ENCODE peak calls at places on chromosomes 2 and 18, in ten cellular contexts. H is retina; U is activated naive CD4-positive, alpha-beta T cell; E is CD8-positive, alpha-beta memory T cell; L is HT1080; O is RPMI8226; C is cardiac fibroblast; X is stimulated activated CD8-positive, alpha-beta memory T cell treated with anti-CD3 and anti-CD28 coated beads, Interleukin-15, amount 100 ng/mL, for 4 hours; V is heart right ventricle; I is mesendoderm. S is an unnamed sample.

GRCh38 chr2:26652361-26653041 is 11.3 kb upstream of the CIB4 start:
- DNase-seq in U (no peak), E (no peak), L (no peak), V (no peak), X (no peak), I (no peak), H (no peak), C (peak), O (no peak), S (no peak)

GRCh38 chr18:73683618-73684238 is 463.9 kb downstream of the FBXO15 start:
- DNase-seq in H (no peak), V (no peak), O (no peak), E (no peak), I (no peak), U (no peak), C (peak), L (no peak), X (no peak), S (no peak)

GRCh38 chr2:117737846-117738245 is 76.6 kb upstream of the DDX18 start:
- DNase-seq in L (no peak), U (no peak), E (no peak), C (no peak), I (no peak), V (no peak), X (no peak), O (no peak), H (no peak), S (no peak)

GRCh38 chr2:75077909-75078308 is 119.5 kb downstream of the POLE4 start:
- DNase-seq in I (no peak), H (no peak), L (no peak), E (no peak), V (no peak), O (no peak), X (no peak), U (no peak), C (no peak), S (no peak)

GRCh38 chr2:161995553-161996016 is 78.4 kb downstream of the DPP4 start:
- DNase-seq in C (no peak), U (no peak), L (no peak), E (no peak), X (no peak), O (no peak), V (no peak), H (no peak), I (no peak), S (peak)

GRCh38 chr2:19772981-19773380 is 128.8 kb downstream of the TTC32 start:
- DNase-seq in I (no peak), C (no peak), H (no peak), V (no peak), U (no peak), X (no peak), O (no peak), L (no peak), E (no peak), S (no peak)

GRCh38 chr2:145380436-145381017 is 860.6 kb upstream of the ZEB2 start:
- DNase-seq in O (no peak), L (peak), I (no peak), U (no peak), C (peak), E (no peak), V (no peak), H (no peak), X (no peak), S (no peak)

GRCh38 chr2:37415128-37415817 is 70.8 kb downstream of the QPCT start:
- DNase-seq in I (peak), E (no peak), L (peak), O (no peak), U (no peak), H (peak), V (no peak), X (no peak), C (peak), S (no peak)

GRCh38 chr2:178949584-178949983 is 100.4 kb downstream of the CCDC141 start:
- DNase-seq in H (no peak), E (no peak), C (no peak), O (peak), U (no peak), X (no peak), I (no peak), L (no peak), V (no peak), S (no peak)

GRCh38 chr2:118657451-118657850 is 190.0 kb downstream of the EN1 start:
- DNase-seq in V (no peak), C (peak), X (no peak), O (no peak), U (no peak), L (no peak), H (no peak), E (no peak), I (no peak), S (no peak)

GRCh38 chr2:217809736-217810135 is 193.1 kb downstream of the TNS1 start:
- DNase-seq in I (no peak), X (no peak), L (no peak), E (no peak), U (no peak), V (no peak), C (no peak), H (no peak), O (no peak), S (no peak)

GRCh38 chr2:232699110-232699509 is 2.0 kb downstream of the GIGYF2 start:
- DNase-seq in E (no peak), O (no peak), V (no peak), I (peak), U (no peak), C (no peak), X (no peak), L (no peak), H (no peak), S (no peak)

GRCh38 chr18:22975508-22975907 is 42.4 kb downstream of the RBBP8 start:
- DNase-seq in C (no peak), L (no peak), O (no peak), I (no peak), U (no peak), X (no peak), V (no peak), E (no peak), H (no peak), S (no peak)

GRCh38 chr2:217706095-217706494 is 296.7 kb downstream of the TNS1 start:
- DNase-seq in V (no peak), I (no peak), U (no peak), H (no peak), X (no peak), E (no peak), L (no peak), C (no peak), O (no peak), S (no peak)

GRCh38 chr18:37396981-37397720 is 168.4 kb downstream of the CELF4 start:
- DNase-seq in U (no peak), C (peak), I (no peak), L (no peak), H (no peak), X (no peak), V (no peak), O (no peak), E (no peak), S (no peak)

GRCh38 chr2:239717319-239717675 is 307.8 kb downstream of the NDUFA10 start:
- DNase-seq in E (no peak), C (no peak), V (no peak), L (no peak), O (no peak), U (no peak), I (no peak), X (no peak), H (peak), S (no peak)

GRCh38 chr2:146817613-146818012 is 1027.2 kb upstream of the ACVR2A start:
- DNase-seq in I (peak), L (no peak), V (no peak), O (no peak), U (no peak), E (no peak), H (no peak), C (no peak), X (no peak), S (no peak)

GRCh38 chr2:232891621-232892071 is 21.6 kb downstream of the SNORC start:
- DNase-seq in L (no peak), I (no peak), V (no peak), X (no peak), U (no peak), H (no peak), C (peak), O (no peak), E (no peak), S (no peak)

GRCh38 chr18:24659837-24660720 is 199.6 kb downstream of the HRH4 start:
- DNase-seq in L (no peak), I (no peak), X (no peak), U (no peak), H (no peak), E (peak), O (peak), C (peak), V (peak), S (peak)

GRCh38 chr2:42974697-42975357 is 182.4 kb upstream of the HAAO start:
- DNase-seq in X (peak), U (peak), I (peak), E (peak), V (peak), C (peak), O (peak), L (peak), H (peak), S (peak)

GRCh38 chr2:164146478-164146877 is 410.7 kb upstream of the FIGN start:
- DNase-seq in L (peak), U (no peak), I (no peak), V (no peak), C (no peak), X (no peak), O (no peak), E (no peak), H (no peak), S (no peak)